ENCODE peak calls at places on chromosomes 3 and 15, in seven cellular contexts. One of them, this sample, is unnamed.

GRCh38 chr3:190175490-190175889 is 54.8 kb upstream of the P3H2 start:
- DNase-seq in IMR-90: peak
- DNase-seq in A549: no peak
- DNase-seq in suprapubic skin: no peak
- DNase-seq in testis: no peak
- DNase-seq in HCT116: no peak
- DNase-seq in lower leg skin: no peak
- DNase-seq in this sample: no peak

GRCh38 chr3:162142511-162142910 is 645.9 kb downstream of the OTOL1 start:
- DNase-seq in testis: no peak
- DNase-seq in HCT116: no peak
- DNase-seq in lower leg skin: no peak
- DNase-seq in A549: no peak
- DNase-seq in IMR-90: peak
- DNase-seq in suprapubic skin: no peak
- DNase-seq in this sample: no peak

GRCh38 chr15:84570164-84570692 is 30.6 kb upstream of the ZSCAN2 start:
- DNase-seq in IMR-90: no peak
- DNase-seq in testis: peak
- DNase-seq in A549: peak
- DNase-seq in HCT116: no peak
- DNase-seq in suprapubic skin: peak
- DNase-seq in lower leg skin: peak
- DNase-seq in this sample: peak

GRCh38 chr15:80068578-80068977 is 9.1 kb downstream of the ZFAND6 start:
- DNase-seq in suprapubic skin: no peak
- DNase-seq in A549: no peak
- DNase-seq in IMR-90: peak
- DNase-seq in testis: no peak
- DNase-seq in HCT116: no peak
- DNase-seq in lower leg skin: peak
- DNase-seq in this sample: no peak

GRCh38 chr3:138850151-138850550 is 15.4 kb upstream of the PIK3CB start:
- DNase-seq in A549: no peak
- DNase-seq in testis: no peak
- DNase-seq in HCT116: no peak
- DNase-seq in lower leg skin: no peak
- DNase-seq in IMR-90: peak
- DNase-seq in suprapubic skin: no peak
- DNase-seq in this sample: no peak

GRCh38 chr15:71683401-71684274 is 126.7 kb upstream of the NR2E3 start:
- DNase-seq in testis: no peak
- DNase-seq in IMR-90: peak
- DNase-seq in lower leg skin: no peak
- DNase-seq in HCT116: no peak
- DNase-seq in suprapubic skin: no peak
- DNase-seq in A549: no peak
- DNase-seq in this sample: no peak

GRCh38 chr3:100662113-100662823 is 47.0 kb upstream of the TFG start:
- DNase-seq in IMR-90: peak
- DNase-seq in testis: no peak
- DNase-seq in A549: no peak
- DNase-seq in suprapubic skin: no peak
- DNase-seq in HCT116: no peak
- DNase-seq in lower leg skin: no peak
- DNase-seq in this sample: no peak

GRCh38 chr15:71364117-71364584 is 248.9 kb downstream of the THSD4 start:
- DNase-seq in suprapubic skin: no peak
- DNase-seq in A549: no peak
- DNase-seq in HCT116: no peak
- DNase-seq in IMR-90: no peak
- DNase-seq in lower leg skin: peak
- DNase-seq in testis: no peak
- DNase-seq in this sample: no peak

GRCh38 chr3:112002458-112002971 is 3.8 kb downstream of the TAGLN3 start:
- DNase-seq in testis: no peak
- DNase-seq in IMR-90: peak
- DNase-seq in suprapubic skin: no peak
- DNase-seq in A549: no peak
- DNase-seq in lower leg skin: no peak
- DNase-seq in HCT116: no peak
- DNase-seq in this sample: no peak

GRCh38 chr3:35088943-35089342 is 550.4 kb upstream of the ARPP21 start:
- DNase-seq in A549: no peak
- DNase-seq in lower leg skin: no peak
- DNase-seq in HCT116: no peak
- DNase-seq in testis: no peak
- DNase-seq in suprapubic skin: no peak
- DNase-seq in IMR-90: no peak
- DNase-seq in this sample: no peak

GRCh38 chr3:119774419-119774818 is 7.5 kb upstream of the NR1I2 start:
- DNase-seq in lower leg skin: no peak
- DNase-seq in HCT116: no peak
- DNase-seq in A549: no peak
- DNase-seq in IMR-90: no peak
- DNase-seq in testis: no peak
- DNase-seq in suprapubic skin: no peak
- DNase-seq in this sample: no peak

GRCh38 chr3:73586190-73586589 is 38.6 kb downstream of the PDZRN3 start:
- DNase-seq in testis: no peak
- DNase-seq in IMR-90: no peak
- DNase-seq in HCT116: no peak
- DNase-seq in lower leg skin: no peak
- DNase-seq in suprapubic skin: no peak
- DNase-seq in A549: no peak
- DNase-seq in this sample: no peak

GRCh38 chr3:197490098-197490497 is 65.7 kb downstream of the BDH1 start:
- DNase-seq in testis: no peak
- DNase-seq in lower leg skin: no peak
- DNase-seq in HCT116: no peak
- DNase-seq in IMR-90: peak
- DNase-seq in A549: peak
- DNase-seq in suprapubic skin: no peak
- DNase-seq in this sample: no peak

GRCh38 chr3:414063-414462 is 217.5 kb downstream of the CHL1 start:
- DNase-seq in HCT116: no peak
- DNase-seq in testis: no peak
- DNase-seq in suprapubic skin: no peak
- DNase-seq in A549: peak
- DNase-seq in IMR-90: peak
- DNase-seq in lower leg skin: no peak
- DNase-seq in this sample: no peak

GRCh38 chr3:51099794-51100542 is 285.1 kb upstream of the MANF start:
- DNase-seq in lower leg skin: peak
- DNase-seq in HCT116: peak
- DNase-seq in testis: peak
- DNase-seq in IMR-90: peak
- DNase-seq in A549: peak
- DNase-seq in suprapubic skin: no peak
- DNase-seq in this sample: no peak

GRCh38 chr15:70494861-70495571 is 268.3 kb downstream of the UACA start:
- DNase-seq in A549: peak
- DNase-seq in IMR-90: peak
- DNase-seq in testis: no peak
- DNase-seq in suprapubic skin: no peak
- DNase-seq in HCT116: no peak
- DNase-seq in lower leg skin: no peak
- DNase-seq in this sample: no peak

GRCh38 chr15:83837946-83838571 is 184.1 kb downstream of the ADAMTSL3 start:
- DNase-seq in IMR-90: peak
- DNase-seq in suprapubic skin: no peak
- DNase-seq in HCT116: peak
- DNase-seq in A549: peak
- DNase-seq in testis: peak
- DNase-seq in lower leg skin: no peak
- DNase-seq in this sample: no peak

GRCh38 chr3:10783360-10784346 is 32.4 kb upstream of the SLC6A11 start:
- DNase-seq in suprapubic skin: no peak
- DNase-seq in HCT116: peak
- DNase-seq in A549: peak
- DNase-seq in IMR-90: peak
- DNase-seq in testis: peak
- DNase-seq in lower leg skin: peak
- DNase-seq in this sample: no peak

GRCh38 chr15:32908135-32908801 is 190.5 kb downstream of the GREM1 start:
- DNase-seq in IMR-90: peak
- DNase-seq in suprapubic skin: no peak
- DNase-seq in A549: no peak
- DNase-seq in lower leg skin: no peak
- DNase-seq in testis: no peak
- DNase-seq in HCT116: no peak
- DNase-seq in this sample: no peak

GRCh38 chr3:116020495-116020894 is 397.2 kb downstream of the GAP43 start:
- DNase-seq in testis: no peak
- DNase-seq in HCT116: no peak
- DNase-seq in lower leg skin: no peak
- DNase-seq in suprapubic skin: no peak
- DNase-seq in IMR-90: no peak
- DNase-seq in A549: no peak
- DNase-seq in this sample: no peak

GRCh38 chr15:57160823-57161560 is 215.3 kb upstream of the CGNL1 start:
- DNase-seq in HCT116: no peak
- DNase-seq in testis: no peak
- DNase-seq in A549: no peak
- DNase-seq in lower leg skin: no peak
- DNase-seq in IMR-90: peak
- DNase-seq in suprapubic skin: no peak
- DNase-seq in this sample: no peak

GRCh38 chr3:160092760-160093159 is 104.1 kb downstream of the IL12A start:
- DNase-seq in lower leg skin: no peak
- DNase-seq in A549: no peak
- DNase-seq in HCT116: no peak
- DNase-seq in suprapubic skin: no peak
- DNase-seq in testis: no peak
- DNase-seq in IMR-90: no peak
- DNase-seq in this sample: no peak

GRCh38 chr3:160084998-160085397 is 96.4 kb downstream of the IL12A start:
- DNase-seq in IMR-90: no peak
- DNase-seq in testis: no peak
- DNase-seq in lower leg skin: no peak
- DNase-seq in HCT116: no peak
- DNase-seq in A549: no peak
- DNase-seq in suprapubic skin: no peak
- DNase-seq in this sample: no peak

GRCh38 chr3:160090653-160091052 is 102.0 kb downstream of the IL12A start:
- DNase-seq in A549: no peak
- DNase-seq in lower leg skin: no peak
- DNase-seq in suprapubic skin: no peak
- DNase-seq in IMR-90: no peak
- DNase-seq in testis: no peak
- DNase-seq in HCT116: no peak
- DNase-seq in this sample: no peak

GRCh38 chr3:160091441-160091840 is 102.8 kb downstream of the IL12A start:
- DNase-seq in suprapubic skin: no peak
- DNase-seq in lower leg skin: no peak
- DNase-seq in testis: no peak
- DNase-seq in IMR-90: no peak
- DNase-seq in HCT116: no peak
- DNase-seq in A549: no peak
- DNase-seq in this sample: no peak

DNA sequence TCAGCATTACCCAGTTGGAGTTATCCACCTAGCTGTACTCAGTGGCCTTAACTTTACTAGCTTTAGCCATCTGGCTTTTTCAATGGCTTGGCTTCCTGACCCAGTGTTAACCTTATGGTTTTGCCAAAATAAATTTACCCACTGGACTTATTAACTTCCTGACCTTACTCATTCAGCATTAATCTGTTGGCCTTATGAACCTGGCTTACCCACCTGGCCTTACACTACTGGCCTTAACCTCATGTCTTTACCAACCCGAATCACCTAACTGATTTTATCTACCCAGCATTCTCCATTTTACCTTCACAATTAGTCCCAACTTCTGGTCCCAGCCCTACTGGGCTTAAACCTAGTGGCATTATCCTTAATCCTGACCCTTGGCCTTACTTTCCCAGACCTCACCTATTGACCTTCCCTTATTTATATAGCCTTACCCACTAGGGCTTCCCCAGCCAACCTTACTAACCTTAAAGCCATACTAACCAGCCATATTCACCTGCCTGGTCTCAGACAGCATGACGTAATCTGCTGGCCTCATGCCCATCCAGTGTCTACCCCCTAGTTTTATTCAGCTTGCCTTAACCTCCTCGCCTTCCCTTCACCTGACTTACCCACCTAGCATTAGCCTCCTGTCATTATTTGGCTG is 100.0 kb downstream of the IL12A start:
- DNase-seq in IMR-90: no peak
- DNase-seq in suprapubic skin: no peak
- DNase-seq in testis: no peak
- DNase-seq in A549: no peak
- DNase-seq in lower leg skin: no peak
- DNase-seq in HCT116: no peak
- DNase-seq in this sample: no peak
- TF ChIP-seq POLR2A in IMR-90: no peak
- TF ChIP-seq POLR2A in suprapubic skin: no peak
- TF ChIP-seq POLR2A in testis: no peak
- TF ChIP-seq POLR2A in A549: no peak
- TF ChIP-seq POLR2A in lower leg skin: no peak
- TF ChIP-seq POLR2A in HCT116: no peak
- TF ChIP-seq POLR2A in this sample: no peak

DNA sequence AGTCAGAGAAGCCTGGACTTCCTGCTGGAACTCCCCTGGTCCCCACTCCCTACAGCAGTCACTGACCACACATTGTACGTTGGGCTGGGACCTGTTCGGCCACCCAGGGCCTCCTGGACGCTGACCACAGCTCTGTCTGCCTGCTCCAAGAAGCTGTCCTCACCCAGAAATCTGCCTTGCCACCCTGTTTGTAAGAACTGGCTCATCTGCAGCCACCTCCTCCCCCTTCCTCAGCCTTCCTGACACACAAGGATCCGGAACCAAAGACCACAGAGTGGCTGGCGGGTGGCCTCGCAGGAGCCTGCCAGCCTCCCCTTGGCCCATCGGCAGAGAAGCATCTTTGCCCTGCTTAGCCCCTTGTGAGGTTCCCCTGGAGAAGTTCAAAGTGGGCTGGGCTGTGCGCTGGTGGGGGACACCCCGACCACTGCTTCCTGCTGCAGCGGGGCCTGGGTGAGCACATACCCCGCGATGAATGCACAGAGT is 91.9 kb downstream of the PCSK6 start:
- DNase-seq in testis: no peak
- DNase-seq in IMR-90: no peak
- DNase-seq in suprapubic skin: peak
- DNase-seq in lower leg skin: no peak
- DNase-seq in HCT116: no peak
- DNase-seq in A549: no peak
- DNase-seq in this sample: no peak
- H3K4me3 ChIP-seq in testis: no peak
- H3K4me3 ChIP-seq in IMR-90: no peak
- H3K4me3 ChIP-seq in suprapubic skin: no peak
- H3K4me3 ChIP-seq in lower leg skin: no peak
- H3K4me3 ChIP-seq in HCT116: no peak
- H3K4me3 ChIP-seq in A549: no peak
- H3K4me3 ChIP-seq in this sample: no peak

GRCh38 chr15:43777293-43777819 is 590 bp upstream of the ELL3 start:
- DNase-seq in lower leg skin: peak
- DNase-seq in A549: no peak
- DNase-seq in IMR-90: peak
- DNase-seq in testis: peak
- DNase-seq in HCT116: peak
- DNase-seq in suprapubic skin: peak
- DNase-seq in this sample: peak
- TF ChIP-seq POLR2A in lower leg skin: no peak
- TF ChIP-seq POLR2A in A549: no peak
- TF ChIP-seq POLR2A in IMR-90: no peak
- TF ChIP-seq POLR2A in testis: no peak
- TF ChIP-seq POLR2A in HCT116: peak
- TF ChIP-seq POLR2A in suprapubic skin: no peak
- TF ChIP-seq POLR2A in this sample: no peak

GRCh38 chr15:31471731-31472430 is 145.2 kb downstream of the KLF13 start:
- DNase-seq in suprapubic skin: peak
- DNase-seq in IMR-90: peak
- DNase-seq in A549: no peak
- DNase-seq in HCT116: no peak
- DNase-seq in lower leg skin: peak
- DNase-seq in testis: peak
- DNase-seq in this sample: no peak
- H3K4me3 ChIP-seq in suprapubic skin: no peak
- H3K4me3 ChIP-seq in IMR-90: no peak
- H3K4me3 ChIP-seq in A549: no peak
- H3K4me3 ChIP-seq in HCT116: no peak
- H3K4me3 ChIP-seq in lower leg skin: no peak
- H3K4me3 ChIP-seq in testis: no peak
- H3K4me3 ChIP-seq in this sample: no peak

This sample was measured in sigmoid colon.